ENCODE peak calls at places on chromosomes 4 and X, in ten cellular contexts. E, R, U, K, M, L, Q, X, D and S are unnamed samples. For H3K4me1, the result is how much of the 10 kb centered on the place peaks cover.

GRCh38 chr4:11732155-11732554 is 303.5 kb upstream of the HS3ST1 start:
- DNase-seq in E (no peak), M (no peak), R (no peak), D (peak), Q (no peak), K (no peak), L (no peak), U (no peak), X (no peak), S (no peak)

GRCh38 chrX:15856580-15856979 is 2.0 kb upstream of the AP1S2 start:
- DNase-seq in D (no peak), U (no peak), L (no peak), E (no peak), K (no peak), X (no peak), Q (no peak), M (no peak), R (no peak), S (no peak)

GRCh38 chr4:23889814-23890269 is at the start of gene PPARGC1A:
- DNase-seq in U (peak), X (peak), M (peak), K (peak), L (no peak), Q (no peak), D (peak), E (peak), R (peak), S (no peak)

GRCh38 chr4:1565598-1566295 is 118.4 kb downstream of the FAM53A start:
- DNase-seq in E (peak), R (no peak), D (no peak), L (peak), K (peak), U (no peak), Q (no peak), M (no peak), X (no peak), S (no peak)

GRCh38 chr4:5387457-5387856 is 320.9 kb downstream of the EVC2 start:
- DNase-seq in X (no peak), L (no peak), K (no peak), R (no peak), E (no peak), D (no peak), M (no peak), Q (peak), U (no peak), S (no peak)

GRCh38 chr4:108168672-108169562 is at the start of gene LEF1:
- DNase-seq in K (no peak), R (peak), Q (peak), U (peak), D (peak), X (no peak), E (peak), L (peak), M (no peak), S (no peak)

GRCh38 chrX:48834383-48834709 is 1.1 kb downstream of the PCSK1N start:
- DNase-seq in U (no peak), R (no peak), X (no peak), K (no peak), M (no peak), Q (peak), L (peak), D (no peak), E (no peak), S (no peak)

GRCh38 chr4:108172231-108172779 is 3.6 kb upstream of the LEF1 start:
- DNase-seq in X (no peak), R (no peak), Q (no peak), E (no peak), L (peak), M (no peak), K (no peak), U (peak), D (peak), S (no peak)

GRCh38 chr4:40228497-40229365 is 31.9 kb downstream of the RHOH start:
- DNase-seq in X (no peak), R (no peak), D (no peak), U (peak), Q (peak), M (no peak), E (no peak), K (no peak), L (peak), S (no peak)

GRCh38 chr4:147985376-147985775 is 253.5 kb downstream of the ARHGAP10 start:
- DNase-seq in X (no peak), U (no peak), M (no peak), E (no peak), D (no peak), L (no peak), Q (no peak), K (no peak), R (no peak), S (no peak)

GRCh38 chr4:140138428-140138827 is 15.6 kb downstream of the MAML3 start:
- DNase-seq in U (no peak), X (no peak), Q (no peak), R (no peak), M (no peak), D (no peak), L (no peak), K (no peak), E (no peak), S (no peak)

GRCh38 chr4:28443786-28444412 is 1583.3 kb downstream of the STIM2 start:
- DNase-seq in Q (peak), K (no peak), E (no peak), X (no peak), R (peak), D (no peak), M (no peak), U (no peak), L (no peak), S (no peak)

GRCh38 chrX:15468036-15468435 is 25.1 kb downstream of the PIR start:
- DNase-seq in U (no peak), Q (peak), M (no peak), D (peak), X (no peak), E (no peak), L (peak), K (no peak), R (peak), S (peak)

GRCh38 chrX:134623293-134624045 is 34.8 kb downstream of the PLAC1 start:
- DNase-seq in R (peak), L (no peak), M (no peak), Q (peak), K (no peak), X (no peak), D (no peak), E (no peak), U (no peak), S (no peak)

GRCh38 chrX:1589356-1590130 is 1.9 kb upstream of the AKAP17A start:
- DNase-seq in E (no peak), K (no peak), M (no peak), D (no peak), L (no peak), Q (no peak), U (no peak), X (no peak), R (no peak), S (no peak)

GRCh38 chr4:53365121-53365485 is 758 bp downstream of the SCFD2 start:
- DNase-seq in L (peak), U (peak), X (no peak), E (no peak), D (no peak), M (no peak), R (peak), K (no peak), Q (peak), S (no peak)

GRCh38 chr4:184850431-184851199 is 24.8 kb upstream of the ACSL1 start:
- DNase-seq in L (no peak), X (no peak), D (no peak), U (no peak), E (no peak), Q (no peak), K (no peak), R (no peak), M (no peak), S (no peak)

GRCh38 chr4:124713213-124713592 is 671 bp upstream of the ANKRD50 start:
- DNase-seq in R (peak), M (peak), D (peak), E (peak), L (peak), K (peak), Q (peak), U (peak), X (peak), S (peak)

GRCh38 chr4:80423553-80424224 is 88.2 kb downstream of the CFAP299 start:
- DNase-seq in D (no peak), R (peak), K (no peak), M (no peak), U (no peak), E (no peak), L (no peak), X (no peak), Q (no peak), S (no peak)

GRCh38 chr4:147481577-147482109 is 746 bp downstream of the EDNRA start:
- DNase-seq in Q (no peak), D (no peak), X (no peak), R (no peak), U (no peak), M (peak), E (no peak), L (no peak), K (no peak), S (no peak)

GRCh38 chrX:45850197-45850774 is 649.6 kb upstream of the DIPK2B start:
- DNase-seq in U (peak), E (no peak), L (peak), D (no peak), Q (peak), K (no peak), X (no peak), M (no peak), R (no peak), S (no peak)

GRCh38 chrX:15973941-15974340 is 119.3 kb upstream of the AP1S2 start:
- DNase-seq in M (peak), X (peak), D (no peak), R (no peak), K (no peak), E (peak), L (no peak), U (no peak), Q (no peak), S (no peak)

GRCh38 chr4:35772291-35772690 is 472.0 kb downstream of the ARAP2 start:
- DNase-seq in E (no peak), M (no peak), K (no peak), D (no peak), X (no peak), Q (peak), R (no peak), L (no peak), U (no peak), S (no peak)

GRCh38 chr4:152957437-152958185 is 21.5 kb downstream of the FHDC1 start:
- DNase-seq in R (no peak), E (peak), X (peak), D (peak), U (no peak), Q (no peak), L (no peak), M (peak), K (no peak), S (no peak)

GRCh38 chrX:105313596-105313995 is 93.1 kb upstream of the TEX13A start:
- DNase-seq in U (no peak), R (no peak), D (no peak), E (no peak), X (no peak), Q (peak), K (no peak), M (no peak), L (no peak), S (no peak)

GRCh38 chr4:29047341-29048041 is 1672.7 kb upstream of the PCDH7 start:
- DNase-seq in U (no peak), M (no peak), L (no peak), D (no peak), R (no peak), X (no peak), E (peak), Q (no peak), K (peak), S (no peak)

GRCh38 chrX:103586659-103587058 is 1.3 kb downstream of the TCEAL4 start:
- DNase-seq in R (no peak), D (no peak), E (no peak), L (no peak), U (no peak), Q (no peak), M (no peak), X (no peak), K (no peak), S (no peak)

GRCh38 chr4:184384056-184384809 is 90.1 kb downstream of the IRF2 start:
- DNase-seq in X (no peak), Q (peak), L (peak), U (peak), E (no peak), D (peak), M (no peak), K (peak), R (peak), S (no peak)

GRCh38 chr4:42280327-42281095 is 116.8 kb upstream of the SHISA3 start:
- DNase-seq in Q (peak), L (peak), D (no peak), E (no peak), R (peak), M (no peak), K (no peak), X (no peak), U (peak), S (no peak)

GRCh38 chr4:153564630-153565525 is 98.7 kb downstream of the TMEM131L start:
- DNase-seq in R (peak), L (no peak), U (no peak), K (no peak), D (no peak), Q (peak), E (no peak), M (no peak), X (no peak), S (no peak)

GRCh38 chrX:72061091-72061490 is 70.6 kb downstream of the RTL5 start:
- DNase-seq in D (no peak), Q (no peak), U (no peak), M (no peak), X (no peak), K (no peak), L (no peak), R (no peak), E (no peak), S (no peak)

GRCh38 chr4:34202154-34202553 is 2042.2 kb downstream of the ARAP2 start:
- DNase-seq in R (no peak), L (no peak), U (no peak), X (no peak), K (no peak), M (no peak), E (no peak), D (no peak), Q (peak), S (no peak)

GRCh38 chr4:107210450-107211239 is 174.5 kb upstream of the DKK2 start:
- DNase-seq in D (no peak), M (no peak), E (no peak), K (no peak), Q (no peak), L (no peak), R (peak), X (no peak), U (peak), S (no peak)

GRCh38 chrX:11351375-11352295 is 58.4 kb downstream of the AMELX start:
- DNase-seq in M (peak), E (peak), X (peak), D (peak), L (no peak), R (peak), K (peak), Q (no peak), U (no peak), S (no peak)

GRCh38 chrX:130287071-130287770 is 18.5 kb upstream of the ZNF280C start:
- DNase-seq in R (no peak), M (no peak), D (no peak), E (no peak), K (no peak), U (no peak), X (no peak), L (no peak), Q (no peak), S (no peak)

DNA sequence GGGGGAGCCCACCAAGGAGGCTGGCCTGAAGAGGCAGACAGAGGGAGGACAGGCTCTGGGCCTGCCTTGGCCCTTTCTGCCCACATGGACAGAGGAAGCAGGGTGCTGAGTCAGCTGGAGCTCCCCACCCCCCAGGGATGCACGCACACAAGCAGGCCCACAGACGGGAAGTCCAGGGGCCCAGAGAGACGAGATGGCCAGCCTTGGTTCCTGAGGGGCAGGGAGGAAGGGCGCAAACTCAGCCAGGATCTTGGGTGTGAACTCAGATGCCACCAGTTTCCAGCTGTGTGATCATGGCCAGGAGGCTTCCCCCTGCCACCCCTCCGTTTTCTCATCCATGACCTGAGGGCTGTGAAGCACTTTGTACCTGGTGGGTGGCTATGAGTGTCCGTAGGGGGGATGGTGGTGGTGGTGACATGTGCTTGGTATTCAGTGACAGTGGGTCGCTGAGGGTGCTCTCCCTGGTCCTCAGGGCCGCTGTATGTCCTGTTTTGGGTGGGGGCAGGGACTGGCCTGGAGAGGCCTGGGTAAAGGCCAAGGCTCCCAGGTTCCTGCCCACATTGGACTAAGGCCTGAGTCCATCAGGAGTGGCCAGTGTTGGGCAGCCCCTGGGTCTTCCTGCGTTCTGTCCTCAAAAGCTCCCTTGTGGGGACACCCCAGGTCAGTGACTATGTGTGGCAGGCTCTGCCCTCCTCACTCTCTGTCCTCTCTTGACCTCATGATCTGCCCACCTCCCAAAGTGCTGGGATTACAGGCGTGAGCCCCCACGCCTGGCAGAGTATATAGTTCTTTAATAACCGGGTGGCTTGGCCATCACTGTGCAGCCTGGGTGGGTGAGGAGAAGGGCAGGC is 2.0 kb downstream of the SH3BP2 start:
- DNase-seq in M (peak), D (peak), X (peak), K (peak), E (peak), R (peak), L (no peak), Q (no peak), U (no peak), S (no peak)
- H3K4me1 ChIP-seq in M (under half), D (under half), X (half or more), K (under half), E (half or more), R (under half), L (half or more), Q (under half), U (under half), S (under half)

DNA sequence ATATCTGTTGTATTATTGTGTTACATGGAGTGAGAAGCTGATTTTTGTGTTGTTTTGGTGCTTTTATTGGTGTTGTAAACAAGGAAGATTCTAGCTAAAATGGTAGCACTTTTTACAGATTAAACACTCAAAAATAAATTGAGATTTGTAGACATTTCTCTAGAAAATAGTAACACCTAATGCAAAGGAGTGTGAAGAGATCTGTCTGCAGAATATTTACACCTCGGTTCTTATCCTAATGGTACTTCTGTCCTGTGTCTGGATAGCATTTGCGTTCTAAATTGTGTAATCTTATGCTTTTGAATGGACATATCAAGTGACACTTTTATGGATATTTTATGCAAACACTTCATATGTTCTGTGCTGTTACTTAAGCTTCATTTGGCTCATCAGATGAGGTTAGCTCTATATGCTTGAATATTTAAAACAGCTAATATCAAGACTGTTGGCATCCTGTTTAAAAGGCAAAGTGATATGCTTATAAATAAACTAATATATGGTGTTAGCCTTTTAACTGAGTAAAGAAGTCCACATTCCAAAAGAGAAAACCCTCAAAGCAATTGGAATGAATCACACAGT is 6.0 kb downstream of the PCDH7 start:
- DNase-seq in U (no peak), R (no peak), D (no peak), X (no peak), M (no peak), Q (no peak), K (no peak), E (no peak), L (no peak), S (no peak)
- H3K4me3 ChIP-seq in U (no peak), R (no peak), D (no peak), X (peak), M (peak), Q (no peak), K (peak), E (peak), L (no peak), S (peak)

DNA sequence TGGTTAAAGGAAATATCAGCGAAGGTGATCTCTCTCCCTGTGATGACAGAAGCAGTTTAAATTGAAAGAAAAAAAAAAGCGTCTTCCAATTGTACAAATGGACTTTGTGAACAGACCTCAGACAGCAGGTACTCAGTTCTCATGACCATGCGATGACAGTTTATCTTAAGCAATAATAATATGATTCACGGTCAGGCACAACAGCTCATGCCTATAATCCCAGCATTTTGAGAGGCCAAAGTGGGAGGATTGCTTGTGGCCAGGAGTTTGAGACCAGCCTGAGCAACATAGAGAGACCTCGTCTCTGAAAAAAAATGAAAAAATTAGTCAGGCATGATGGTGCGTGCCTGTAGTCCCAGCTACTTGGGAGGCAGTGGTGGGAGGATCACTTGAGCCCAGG is 51.0 kb downstream of the RELL1 start:
- DNase-seq in D (no peak), X (no peak), U (no peak), Q (no peak), K (no peak), M (no peak), E (no peak), R (no peak), L (no peak), S (no peak)
- H3K4me1 ChIP-seq in D (under half), X (under half), U (under half), Q (under half), K (under half), M (under half), E (under half), R (under half), L (under half), S (under half)

GRCh38 chr4:173539986-173540385 is 10.0 kb upstream of the HAND2 start:
- DNase-seq in K (no peak), L (no peak), D (no peak), R (no peak), Q (no peak), X (no peak), E (no peak), M (no peak), U (no peak), S (no peak)

GRCh38 chr4:173536808-173537429 is 6.9 kb upstream of the HAND2 start:
- DNase-seq in D (no peak), K (peak), X (no peak), U (peak), Q (peak), M (no peak), E (no peak), L (no peak), R (no peak), S (no peak)

GRCh38 chr4:173538148-173538902 is 8.3 kb upstream of the HAND2 start:
- DNase-seq in L (no peak), E (peak), K (peak), D (no peak), M (peak), R (no peak), U (peak), X (peak), Q (no peak), S (no peak)

GRCh38 chr4:173537628-173538147 is 7.7 kb upstream of the HAND2 start:
- DNase-seq in M (no peak), L (no peak), D (no peak), X (no peak), E (no peak), R (no peak), Q (no peak), U (no peak), K (peak), S (no peak)

DNA sequence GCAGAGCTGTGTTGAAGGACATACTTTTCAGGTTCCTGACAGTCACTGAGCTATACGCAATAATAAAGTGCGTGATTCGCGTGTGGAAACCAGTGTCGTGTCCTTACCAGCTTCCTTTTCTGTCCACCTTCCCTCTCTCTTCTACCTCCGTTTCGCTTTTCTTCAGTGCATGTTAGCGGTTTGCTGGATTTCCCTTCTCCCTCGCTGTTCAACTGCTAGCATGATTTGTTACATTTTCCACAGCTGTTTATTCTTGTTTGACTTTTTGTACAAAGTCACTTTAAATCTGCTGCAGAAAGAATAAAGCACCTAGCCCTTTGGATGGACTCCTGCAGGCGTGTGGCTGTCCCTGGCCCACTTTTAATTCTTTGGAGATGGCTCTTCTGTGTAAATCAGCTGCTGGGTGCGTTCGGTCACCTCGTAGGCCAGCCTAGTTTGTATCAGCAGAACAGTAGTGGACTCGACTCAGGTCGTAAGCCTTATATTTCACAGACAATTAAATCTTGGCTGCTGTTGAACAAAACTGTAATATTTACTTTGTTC is 8.9 kb upstream of the HAND2 start:
- DNase-seq in U (no peak), R (no peak), K (peak), E (no peak), D (no peak), X (no peak), Q (no peak), L (no peak), M (no peak), S (no peak)
- H3K4me3 ChIP-seq in U (peak), R (no peak), K (peak), E (peak), D (peak), X (peak), Q (no peak), L (peak), M (peak), S (peak)